ENCODE peak calls at places on chromosomes 12 and 14, in seven cellular contexts. One of them, this sample, is unnamed.

GRCh38 chr14:92325835-92326234 is 2.9 kb downstream of the SLC24A4 start:
- DNase-seq in iPS-NIHi11: no peak
- DNase-seq in lower leg skin: no peak
- DNase-seq in fibroblast of the conjunctiva: no peak
- DNase-seq in H7: peak
- DNase-seq in GM23248: no peak
- DNase-seq in activated T-cell treated with anti-CD3 and anti-CD28 coated beads for 1 hour: no peak
- DNase-seq in this sample: no peak

GRCh38 chr12:39239484-39240143 is 203.3 kb downstream of the KIF21A start:
- DNase-seq in iPS-NIHi11: no peak
- DNase-seq in lower leg skin: no peak
- DNase-seq in activated T-cell treated with anti-CD3 and anti-CD28 coated beads for 1 hour: no peak
- DNase-seq in GM23248: no peak
- DNase-seq in H7: no peak
- DNase-seq in fibroblast of the conjunctiva: no peak
- DNase-seq in this sample: no peak

GRCh38 chr14:64298773-64299172 is 4.6 kb upstream of the ESR2 start:
- DNase-seq in fibroblast of the conjunctiva: no peak
- DNase-seq in lower leg skin: no peak
- DNase-seq in GM23248: peak
- DNase-seq in iPS-NIHi11: no peak
- DNase-seq in H7: no peak
- DNase-seq in activated T-cell treated with anti-CD3 and anti-CD28 coated beads for 1 hour: no peak
- DNase-seq in this sample: no peak

GRCh38 chr12:67911293-67911637 is 78.0 kb upstream of the IFNG-AS1 start:
- DNase-seq in fibroblast of the conjunctiva: no peak
- DNase-seq in activated T-cell treated with anti-CD3 and anti-CD28 coated beads for 1 hour: no peak
- DNase-seq in GM23248: peak
- DNase-seq in lower leg skin: no peak
- DNase-seq in iPS-NIHi11: no peak
- DNase-seq in H7: no peak
- DNase-seq in this sample: no peak

GRCh38 chr12:120709976-120710804 is at the start of gene UNC119B:
- DNase-seq in H7: peak
- DNase-seq in activated T-cell treated with anti-CD3 and anti-CD28 coated beads for 1 hour: peak
- DNase-seq in GM23248: peak
- DNase-seq in lower leg skin: peak
- DNase-seq in fibroblast of the conjunctiva: no peak
- DNase-seq in iPS-NIHi11: peak
- DNase-seq in this sample: no peak

GRCh38 chr12:857611-858010 is 91.9 kb downstream of the RAD52 start:
- DNase-seq in lower leg skin: no peak
- DNase-seq in activated T-cell treated with anti-CD3 and anti-CD28 coated beads for 1 hour: no peak
- DNase-seq in GM23248: peak
- DNase-seq in fibroblast of the conjunctiva: peak
- DNase-seq in iPS-NIHi11: no peak
- DNase-seq in H7: no peak
- DNase-seq in this sample: peak

GRCh38 chr14:51139221-51139681 is 44.3 kb upstream of the TRIM9 start:
- DNase-seq in lower leg skin: no peak
- DNase-seq in iPS-NIHi11: no peak
- DNase-seq in H7: no peak
- DNase-seq in activated T-cell treated with anti-CD3 and anti-CD28 coated beads for 1 hour: no peak
- DNase-seq in GM23248: no peak
- DNase-seq in fibroblast of the conjunctiva: no peak
- DNase-seq in this sample: no peak

GRCh38 chr14:34025325-34026017 is 74.6 kb upstream of the EGLN3 start:
- DNase-seq in fibroblast of the conjunctiva: no peak
- DNase-seq in iPS-NIHi11: no peak
- DNase-seq in GM23248: no peak
- DNase-seq in activated T-cell treated with anti-CD3 and anti-CD28 coated beads for 1 hour: no peak
- DNase-seq in lower leg skin: no peak
- DNase-seq in H7: no peak
- DNase-seq in this sample: no peak

GRCh38 chr14:105641075-105641937 is 114.9 kb downstream of the TMEM121 start:
- DNase-seq in H7: peak
- DNase-seq in lower leg skin: peak
- DNase-seq in GM23248: no peak
- DNase-seq in activated T-cell treated with anti-CD3 and anti-CD28 coated beads for 1 hour: no peak
- DNase-seq in fibroblast of the conjunctiva: no peak
- DNase-seq in iPS-NIHi11: no peak
- DNase-seq in this sample: no peak

GRCh38 chr14:67168110-67168441 is 21.2 kb upstream of the GARIN2 start:
- DNase-seq in activated T-cell treated with anti-CD3 and anti-CD28 coated beads for 1 hour: no peak
- DNase-seq in fibroblast of the conjunctiva: no peak
- DNase-seq in H7: no peak
- DNase-seq in GM23248: no peak
- DNase-seq in lower leg skin: no peak
- DNase-seq in iPS-NIHi11: no peak
- DNase-seq in this sample: no peak

GRCh38 chr14:96805906-96806305 is 8.7 kb downstream of the VRK1 start:
- DNase-seq in fibroblast of the conjunctiva: no peak
- DNase-seq in H7: no peak
- DNase-seq in GM23248: no peak
- DNase-seq in activated T-cell treated with anti-CD3 and anti-CD28 coated beads for 1 hour: no peak
- DNase-seq in iPS-NIHi11: no peak
- DNase-seq in lower leg skin: no peak
- DNase-seq in this sample: no peak

GRCh38 chr12:119683413-119683812 is 15.5 kb downstream of the PRKAB1 start:
- DNase-seq in lower leg skin: no peak
- DNase-seq in iPS-NIHi11: no peak
- DNase-seq in fibroblast of the conjunctiva: no peak
- DNase-seq in GM23248: peak
- DNase-seq in activated T-cell treated with anti-CD3 and anti-CD28 coated beads for 1 hour: no peak
- DNase-seq in H7: no peak
- DNase-seq in this sample: no peak

GRCh38 chr12:20455001-20455706 is 86.8 kb downstream of the PDE3A start:
- DNase-seq in fibroblast of the conjunctiva: no peak
- DNase-seq in H7: no peak
- DNase-seq in lower leg skin: no peak
- DNase-seq in iPS-NIHi11: no peak
- DNase-seq in activated T-cell treated with anti-CD3 and anti-CD28 coated beads for 1 hour: no peak
- DNase-seq in GM23248: peak
- DNase-seq in this sample: no peak

GRCh38 chr12:62446741-62447452 is 19.7 kb upstream of the MON2 start:
- DNase-seq in activated T-cell treated with anti-CD3 and anti-CD28 coated beads for 1 hour: no peak
- DNase-seq in lower leg skin: no peak
- DNase-seq in H7: no peak
- DNase-seq in GM23248: no peak
- DNase-seq in fibroblast of the conjunctiva: no peak
- DNase-seq in iPS-NIHi11: no peak
- DNase-seq in this sample: no peak

GRCh38 chr14:88437659-88438058 is 52.2 kb downstream of the SPATA7 start:
- DNase-seq in iPS-NIHi11: no peak
- DNase-seq in H7: no peak
- DNase-seq in fibroblast of the conjunctiva: no peak
- DNase-seq in lower leg skin: no peak
- DNase-seq in GM23248: peak
- DNase-seq in activated T-cell treated with anti-CD3 and anti-CD28 coated beads for 1 hour: no peak
- DNase-seq in this sample: no peak

GRCh38 chr12:81610955-81611889 is 147.9 kb downstream of the PPFIA2 start:
- DNase-seq in iPS-NIHi11: peak
- DNase-seq in GM23248: peak
- DNase-seq in fibroblast of the conjunctiva: no peak
- DNase-seq in activated T-cell treated with anti-CD3 and anti-CD28 coated beads for 1 hour: no peak
- DNase-seq in lower leg skin: no peak
- DNase-seq in H7: peak
- DNase-seq in this sample: no peak

GRCh38 chr14:76236172-76237130 is 84.7 kb downstream of the GPATCH2L start:
- DNase-seq in lower leg skin: no peak
- DNase-seq in fibroblast of the conjunctiva: no peak
- DNase-seq in GM23248: peak
- DNase-seq in H7: no peak
- DNase-seq in activated T-cell treated with anti-CD3 and anti-CD28 coated beads for 1 hour: no peak
- DNase-seq in iPS-NIHi11: no peak
- DNase-seq in this sample: no peak

GRCh38 chr14:45201908-45202307 is 51.1 kb downstream of the MIS18BP1 start:
- DNase-seq in iPS-NIHi11: peak
- DNase-seq in activated T-cell treated with anti-CD3 and anti-CD28 coated beads for 1 hour: no peak
- DNase-seq in H7: peak
- DNase-seq in GM23248: peak
- DNase-seq in lower leg skin: no peak
- DNase-seq in fibroblast of the conjunctiva: no peak
- DNase-seq in this sample: no peak